ENCODE peak calls at places on chromosomes 4 and X, in ten cellular contexts. A, Z, W, F, E, L, U, T, C and O are unnamed samples. For H3K4me1, the result is how much of the 10 kb centered on the place peaks cover.

GRCh38 chrX:47231167-47231566 is 1.6 kb upstream of the USP11 start:
- DNase-seq in T (no peak), C (no peak), A (no peak), L (no peak), Z (no peak), F (no peak), E (no peak), U (no peak), W (no peak), O (no peak)

GRCh38 chr4:181308476-181309170 is 934.6 kb upstream of the TENM3 start:
- DNase-seq in E (no peak), L (no peak), U (no peak), Z (no peak), C (no peak), A (no peak), T (no peak), F (no peak), W (no peak), O (peak)

GRCh38 chr4:108971473-108971872 is 208.6 kb upstream of the ETNPPL start:
- DNase-seq in E (no peak), U (no peak), C (no peak), T (no peak), L (no peak), Z (no peak), W (no peak), A (no peak), F (no peak), O (no peak)

GRCh38 chr4:47566566-47566965 is 81.5 kb downstream of the ATP10D start:
- DNase-seq in F (no peak), C (no peak), W (no peak), E (no peak), T (no peak), Z (no peak), U (no peak), A (no peak), L (no peak), O (no peak)

GRCh38 chrX:71304561-71304960 is 3.0 kb downstream of the ITGB1BP2 start:
- DNase-seq in L (no peak), F (no peak), C (no peak), E (no peak), A (no peak), Z (no peak), U (no peak), T (no peak), W (no peak), O (no peak)

GRCh38 chr4:147340111-147340510 is 140.8 kb upstream of the EDNRA start:
- DNase-seq in T (peak), C (no peak), Z (no peak), W (peak), A (peak), F (no peak), U (peak), L (no peak), E (no peak), O (no peak)

GRCh38 chr4:94532016-94532789 is 80.5 kb downstream of the PDLIM5 start:
- DNase-seq in F (no peak), W (peak), E (no peak), T (peak), L (no peak), C (no peak), A (peak), U (peak), Z (peak), O (no peak)

GRCh38 chr4:151415978-151416377 is 7.0 kb downstream of the FHIP1A start:
- DNase-seq in C (no peak), T (peak), U (peak), W (no peak), L (no peak), Z (no peak), A (peak), E (no peak), F (no peak), O (no peak)

GRCh38 chrX:41332408-41332987 is 1.5 kb upstream of the DDX3X start:
- DNase-seq in A (peak), W (no peak), T (no peak), E (no peak), U (peak), Z (peak), F (peak), C (no peak), L (peak), O (peak)

GRCh38 chr4:86036729-86037128 is 323.1 kb downstream of the MAPK10 start:
- DNase-seq in Z (no peak), E (no peak), C (no peak), T (peak), F (no peak), A (peak), U (peak), W (no peak), L (no peak), O (peak)

GRCh38 chr4:183441276-183441675 is 3.2 kb upstream of the CDKN2AIP start:
- DNase-seq in U (no peak), A (no peak), F (no peak), L (peak), W (no peak), C (no peak), E (no peak), T (no peak), Z (no peak), O (no peak)

GRCh38 chr4:37830640-37831039 is 4.2 kb downstream of the PGM2 start:
- DNase-seq in T (no peak), U (no peak), A (no peak), C (no peak), L (no peak), Z (no peak), E (no peak), F (no peak), W (no peak), O (no peak)

GRCh38 chr4:78651250-78651860 is 99.8 kb downstream of the ANXA3 start:
- DNase-seq in C (no peak), F (no peak), E (no peak), W (no peak), A (no peak), L (no peak), Z (no peak), T (no peak), U (no peak), O (no peak)

GRCh38 chr4:122450847-122451246 is 5.7 kb downstream of the IL2 start:
- DNase-seq in L (peak), F (no peak), U (peak), E (no peak), Z (no peak), A (no peak), T (peak), W (peak), C (no peak), O (no peak)

GRCh38 chrX:131734621-131735020 is 190.7 kb downstream of the OR13H1 start:
- DNase-seq in C (no peak), W (no peak), T (no peak), U (peak), F (no peak), E (peak), L (no peak), A (peak), Z (peak), O (peak)

GRCh38 chr4:167544391-167544790 is 310.1 kb upstream of the SPOCK3 start:
- DNase-seq in T (no peak), U (no peak), A (peak), Z (no peak), F (no peak), L (no peak), W (no peak), E (no peak), C (no peak), O (no peak)

GRCh38 chr4:106816501-106816900 is 219.6 kb downstream of the DKK2 start:
- DNase-seq in L (no peak), Z (no peak), E (no peak), U (peak), C (no peak), T (no peak), W (no peak), A (peak), F (no peak), O (no peak)

GRCh38 chr4:8274772-8275241 is 5.3 kb downstream of the HTRA3 start:
- DNase-seq in A (peak), Z (peak), F (peak), T (peak), E (no peak), L (peak), W (peak), C (peak), U (peak), O (no peak)
- H3K4me1 ChIP-seq in A (under half), Z (under half), F (under half), T (under half), E (under half), L (half or more), W (under half), C (under half), U (half or more), O (under half)

DNA sequence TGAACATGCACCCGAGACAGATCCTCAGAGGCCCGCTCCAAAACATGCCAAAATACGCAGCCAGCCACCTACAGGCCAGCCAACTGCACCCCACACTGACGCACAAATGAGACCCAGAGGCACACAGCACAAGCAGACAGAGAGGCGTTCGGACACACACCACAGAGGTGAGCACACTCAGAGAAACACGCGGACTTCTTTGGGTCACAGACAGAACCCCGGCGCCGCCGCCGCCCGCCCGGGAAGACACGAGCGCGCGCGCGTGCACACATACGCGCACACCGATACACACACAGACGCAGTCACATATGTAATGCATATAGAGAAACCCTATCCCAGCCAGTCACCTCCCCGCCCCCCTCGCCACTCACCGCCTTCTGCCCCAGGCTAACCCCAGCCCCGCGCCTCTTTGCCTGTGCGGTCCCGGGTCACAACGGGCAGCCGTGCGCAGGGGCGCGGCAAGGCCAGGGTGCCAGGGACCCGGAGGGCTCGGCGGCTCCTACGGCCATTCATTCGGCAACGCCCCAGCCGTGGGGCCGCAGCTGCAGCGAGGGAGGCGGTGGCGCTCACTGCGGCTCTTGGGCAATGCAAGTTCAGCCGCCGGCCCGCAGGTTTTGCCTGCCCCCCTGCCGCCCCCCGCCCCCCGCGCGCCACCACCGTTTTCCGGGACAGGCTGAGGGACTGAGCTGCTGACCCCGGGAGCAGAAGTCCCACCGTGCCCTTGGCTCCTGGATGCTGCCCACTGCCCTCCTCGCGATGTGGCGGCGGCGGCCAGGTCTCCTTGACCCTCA is 532 bp downstream of the SEPTIN6 start:
- DNase-seq in U (peak), T (peak), A (peak), E (peak), F (peak), C (peak), W (peak), Z (peak), L (peak), O (peak)
- H3K4me1 ChIP-seq in U (under half), T (under half), A (under half), E (under half), F (under half), C (under half), W (under half), Z (under half), L (under half), O (under half)

GRCh38 chr4:26786916-26787315 is 73.7 kb upstream of the STIM2 start:
- DNase-seq in L (no peak), F (no peak), E (no peak), U (no peak), W (no peak), T (no peak), Z (no peak), C (no peak), A (no peak), O (no peak)
- H3K4me1 ChIP-seq in L (under half), F (under half), E (under half), U (under half), W (under half), T (under half), Z (under half), C (under half), A (under half), O (under half)

GRCh38 chrX:15737188-15737956 is 698 bp upstream of the CA5B start:
- DNase-seq in Z (no peak), A (no peak), F (no peak), C (no peak), W (no peak), L (peak), E (no peak), U (peak), T (no peak), O (no peak)
- H3K4me1 ChIP-seq in Z (under half), A (under half), F (under half), C (under half), W (under half), L (under half), E (under half), U (under half), T (under half), O (under half)

DNA sequence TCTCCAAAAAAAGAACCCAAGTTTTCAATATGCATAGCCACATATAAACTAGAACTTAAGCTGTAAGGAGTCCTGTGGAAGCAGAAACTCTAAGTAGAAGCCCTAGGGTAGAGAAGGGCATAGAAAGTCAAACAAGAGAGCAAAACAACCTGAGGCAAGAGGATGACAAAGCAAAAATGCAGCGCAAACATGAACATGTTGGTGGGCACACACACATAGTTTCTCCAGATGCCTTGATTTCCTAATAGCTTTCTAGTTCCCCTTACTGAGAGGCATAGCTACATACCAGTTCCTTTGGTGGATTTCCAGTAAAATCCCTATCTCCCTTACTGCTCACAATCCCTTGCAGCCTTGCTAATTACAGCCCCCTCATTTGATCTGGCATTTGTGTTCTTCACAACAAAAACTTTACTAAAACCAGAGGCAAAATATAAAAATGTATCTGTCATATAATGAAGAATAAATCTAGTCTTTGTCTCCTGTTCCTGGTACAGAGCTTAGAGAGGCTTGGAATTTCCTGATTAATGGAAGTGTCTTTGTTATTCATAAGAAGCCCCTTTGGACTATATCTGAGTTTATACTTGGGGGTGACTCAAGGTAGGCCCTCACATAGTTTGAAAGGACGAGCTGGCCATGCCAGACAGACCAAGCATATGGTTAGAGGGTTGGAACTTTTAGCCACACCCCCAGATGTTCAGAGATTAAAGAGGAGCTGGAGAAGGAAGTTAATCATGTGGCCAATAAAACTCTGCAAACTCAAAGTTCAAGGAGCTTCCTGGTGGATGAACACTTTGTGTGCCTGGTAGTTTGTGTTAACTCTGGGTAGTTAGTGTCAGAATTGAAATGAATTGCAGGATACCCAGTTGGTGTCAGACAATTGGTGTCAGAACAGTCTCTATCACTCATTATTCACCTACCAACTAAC is 52.7 kb upstream of the ZCCHC13 start:
- DNase-seq in E (no peak), U (peak), C (no peak), T (peak), A (peak), L (peak), F (no peak), Z (peak), W (peak), O (no peak)
- H3K4me1 ChIP-seq in E (under half), U (under half), C (under half), T (under half), A (under half), L (under half), F (under half), Z (under half), W (under half), O (under half)

DNA sequence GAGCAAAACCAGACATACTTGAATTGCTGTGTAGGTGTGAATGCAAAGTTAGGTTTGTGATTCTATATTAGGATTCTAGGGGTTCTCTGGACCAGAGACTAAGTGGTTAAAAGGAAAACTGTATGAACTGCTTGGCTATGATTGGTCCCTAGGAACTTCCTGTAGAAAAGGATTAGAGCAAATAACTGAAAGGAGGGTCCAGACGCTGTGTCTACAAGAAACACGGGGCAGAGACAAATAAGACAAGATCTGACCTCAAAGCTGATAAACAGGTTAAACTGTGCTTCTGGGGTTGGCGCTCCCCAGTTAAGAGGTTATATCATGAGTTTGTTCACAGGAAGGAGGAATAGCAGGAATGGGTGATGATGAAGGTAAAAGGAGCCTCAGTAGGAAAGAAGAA is 183.6 kb downstream of the MGST2 start:
- DNase-seq in T (no peak), E (no peak), W (peak), C (no peak), Z (no peak), A (no peak), F (no peak), U (no peak), L (no peak), O (no peak)
- H3K4me1 ChIP-seq in T (under half), E (under half), W (under half), C (under half), Z (under half), A (under half), F (under half), U (under half), L (under half), O (under half)